ENCODE peak calls at places on chromosome 16, in six cellular contexts. One of them, this sample, is unnamed.

GRCh38 chr16:86224126-86224525 is 286.2 kb upstream of the FOXF1 start:
- DNase-seq in AG09319: no peak
- DNase-seq in HT1080: no peak
- DNase-seq in transverse colon: no peak
- DNase-seq in skeletal muscle cell: no peak
- DNase-seq in SK-N-MC: no peak
- DNase-seq in this sample: peak; percentile 50

GRCh38 chr16:89598199-89598598 is 15.2 kb upstream of the DPEP1 start:
- DNase-seq in SK-N-MC: no peak
- DNase-seq in skeletal muscle cell: no peak
- DNase-seq in AG09319: no peak
- DNase-seq in transverse colon: no peak
- DNase-seq in HT1080: no peak
- DNase-seq in this sample: no peak

GRCh38 chr16:67419931-67420330 is 3.7 kb upstream of the ZDHHC1 start:
- DNase-seq in AG09319: no peak
- DNase-seq in skeletal muscle cell: no peak
- DNase-seq in SK-N-MC: no peak
- DNase-seq in HT1080: no peak
- DNase-seq in transverse colon: no peak
- DNase-seq in this sample: no peak

GRCh38 chr16:72455743-72456659 is 284.0 kb upstream of the PMFBP1 start:
- DNase-seq in skeletal muscle cell: no peak
- DNase-seq in AG09319: no peak
- DNase-seq in transverse colon: peak; percentile 61
- DNase-seq in HT1080: no peak
- DNase-seq in SK-N-MC: no peak
- DNase-seq in this sample: no peak

GRCh38 chr16:70678898-70679652 is 6.8 kb downstream of the MTSS2 start:
- DNase-seq in HT1080: no peak
- DNase-seq in skeletal muscle cell: no peak
- DNase-seq in transverse colon: no peak
- DNase-seq in SK-N-MC: no peak
- DNase-seq in AG09319: no peak
- DNase-seq in this sample: no peak

GRCh38 chr16:50767197-50767596 is 25.3 kb downstream of the CYLD start:
- DNase-seq in HT1080: no peak
- DNase-seq in SK-N-MC: no peak
- DNase-seq in transverse colon: no peak
- DNase-seq in skeletal muscle cell: no peak
- DNase-seq in AG09319: no peak
- DNase-seq in this sample: no peak

GRCh38 chr16:31001507-31002251 is 8.8 kb downstream of the STX1B start:
- DNase-seq in HT1080: no peak
- DNase-seq in skeletal muscle cell: no peak
- DNase-seq in SK-N-MC: no peak
- DNase-seq in AG09319: no peak
- DNase-seq in transverse colon: no peak
- DNase-seq in this sample: no peak

GRCh38 chr16:24863582-24864437 is 18.0 kb downstream of the SLC5A11 start:
- DNase-seq in transverse colon: no peak
- DNase-seq in skeletal muscle cell: no peak
- DNase-seq in HT1080: no peak
- DNase-seq in AG09319: no peak
- DNase-seq in SK-N-MC: no peak
- DNase-seq in this sample: no peak

GRCh38 chr16:2040450-2041105 is 7.1 kb downstream of the NTHL1 start:
- DNase-seq in transverse colon: no peak
- DNase-seq in skeletal muscle cell: peak; percentile 31
- DNase-seq in HT1080: no peak
- DNase-seq in SK-N-MC: no peak
- DNase-seq in AG09319: no peak
- DNase-seq in this sample: no peak

GRCh38 chr16:11256657-11257130 is 690 bp upstream of the SOCS1 start:
- DNase-seq in transverse colon: peak; percentile 70
- DNase-seq in skeletal muscle cell: no peak
- DNase-seq in SK-N-MC: no peak
- DNase-seq in AG09319: no peak
- DNase-seq in HT1080: peak; percentile 32
- DNase-seq in this sample: no peak

GRCh38 chr16:47473794-47474193 is 12.7 kb downstream of the PHKB start:
- DNase-seq in skeletal muscle cell: no peak
- DNase-seq in SK-N-MC: no peak
- DNase-seq in AG09319: no peak
- DNase-seq in transverse colon: no peak
- DNase-seq in HT1080: no peak
- DNase-seq in this sample: no peak

GRCh38 chr16:57277586-57277985 is 6.9 kb downstream of the PLLP start:
- DNase-seq in transverse colon: no peak
- DNase-seq in AG09319: no peak
- DNase-seq in HT1080: peak; percentile 98
- DNase-seq in SK-N-MC: no peak
- DNase-seq in skeletal muscle cell: peak; percentile 9
- DNase-seq in this sample: peak; percentile 84

GRCh38 chr16:59719121-59719520 is 985.0 kb upstream of the GOT2 start:
- DNase-seq in SK-N-MC: no peak
- DNase-seq in skeletal muscle cell: no peak
- DNase-seq in HT1080: no peak
- DNase-seq in transverse colon: no peak
- DNase-seq in AG09319: no peak
- DNase-seq in this sample: no peak

GRCh38 chr16:87661561-87661960 is 59.3 kb downstream of the JPH3 start:
- DNase-seq in HT1080: peak; percentile 15
- DNase-seq in SK-N-MC: no peak
- DNase-seq in transverse colon: peak; percentile 18
- DNase-seq in AG09319: no peak
- DNase-seq in skeletal muscle cell: no peak
- DNase-seq in this sample: no peak

GRCh38 chr16:73000020-73000906 is 47.7 kb downstream of the ZFHX3 start:
- DNase-seq in transverse colon: no peak
- DNase-seq in skeletal muscle cell: peak; percentile 23
- DNase-seq in SK-N-MC: no peak
- DNase-seq in HT1080: peak; percentile 31
- DNase-seq in AG09319: no peak
- DNase-seq in this sample: no peak

GRCh38 chr16:89431158-89431584 is 59.2 kb downstream of the ANKRD11 start:
- DNase-seq in SK-N-MC: no peak
- DNase-seq in transverse colon: peak; percentile 72
- DNase-seq in AG09319: peak; percentile 87
- DNase-seq in skeletal muscle cell: no peak
- DNase-seq in HT1080: no peak
- DNase-seq in this sample: peak; percentile 79

GRCh38 chr16:86034421-86034919 is 135.5 kb downstream of the IRF8 start:
- DNase-seq in skeletal muscle cell: no peak
- DNase-seq in SK-N-MC: no peak
- DNase-seq in transverse colon: peak; percentile 0
- DNase-seq in HT1080: no peak
- DNase-seq in AG09319: no peak
- DNase-seq in this sample: no peak

GRCh38 chr16:70470927-70471341 is 16.5 kb downstream of the FCSK start:
- DNase-seq in SK-N-MC: no peak
- DNase-seq in skeletal muscle cell: no peak
- DNase-seq in AG09319: no peak
- DNase-seq in HT1080: no peak
- DNase-seq in transverse colon: peak; percentile 26
- DNase-seq in this sample: no peak

GRCh38 chr16:85052536-85052935 is 24.9 kb downstream of the KIAA0513 start:
- DNase-seq in HT1080: no peak
- DNase-seq in skeletal muscle cell: peak; percentile 76
- DNase-seq in transverse colon: no peak
- DNase-seq in SK-N-MC: no peak
- DNase-seq in AG09319: no peak
- DNase-seq in this sample: no peak

GRCh38 chr16:72760581-72760980 is 287.3 kb downstream of the ZFHX3 start:
- DNase-seq in HT1080: no peak
- DNase-seq in transverse colon: no peak
- DNase-seq in skeletal muscle cell: no peak
- DNase-seq in AG09319: no peak
- DNase-seq in SK-N-MC: no peak
- DNase-seq in this sample: no peak

GRCh38 chr16:23711785-23712184 is 1.2 kb downstream of the ERN2 start:
- DNase-seq in HT1080: no peak
- DNase-seq in skeletal muscle cell: no peak
- DNase-seq in transverse colon: peak; percentile 83
- DNase-seq in SK-N-MC: no peak
- DNase-seq in AG09319: no peak
- DNase-seq in this sample: no peak